ENCODE peak calls at places on chromosomes 7 and 10, in seven cellular contexts. V is mesendoderm, X is hepatocyte, F is right cardiac atrium, W is testis, H is neural progenitor cell, Z is HepG2. M is an unnamed sample.
A peak's percentile ranks its signal among the peaks of the same experiment; 100 is the strongest.

GRCh38 chr10:122050811-122051210 is 61.8 kb downstream of the TACC2 start:
- DNase-seq in Z (no peak), V (no peak), W (no peak), H (no peak), X (no peak), F (no peak), M (no peak)

GRCh38 chr10:110737886-110738634 is 93.9 kb downstream of the RBM20 start:
- DNase-seq in H (no peak), W (no peak), Z (peak; percentile 18), X (no peak), F (peak; percentile 64), V (no peak), M (no peak)

GRCh38 chr7:138961159-138961558 is 20.0 kb downstream of the KIAA1549 start:
- DNase-seq in V (no peak), H (no peak), F (no peak), W (peak; percentile 27), X (no peak), Z (no peak), M (no peak)

GRCh38 chr10:89283988-89284475 is 17.8 kb upstream of the IFIT2 start:
- DNase-seq in V (peak; percentile 85), X (peak; percentile 78), F (peak; percentile 83), H (peak; percentile 21), W (peak; percentile 65), Z (peak; percentile 16), M (no peak)

GRCh38 chr10:69065406-69066361 is 22.2 kb upstream of the SRGN start:
- DNase-seq in X (no peak), V (no peak), F (peak; percentile 69), Z (no peak), W (no peak), H (no peak), M (no peak)

GRCh38 chr7:93972029-93972725 is 32.0 kb downstream of the BET1 start:
- DNase-seq in F (no peak), Z (no peak), V (no peak), H (no peak), X (no peak), W (no peak), M (no peak)

GRCh38 chr7:157601530-157601929 is 264.7 kb downstream of the DNAJB6 start:
- DNase-seq in V (no peak), W (no peak), H (no peak), F (no peak), X (no peak), Z (no peak), M (no peak)

GRCh38 chr7:50342616-50343114 is 38.1 kb downstream of the IKZF1 start:
- DNase-seq in X (no peak), Z (no peak), H (peak; percentile 25), W (no peak), F (peak; percentile 69), V (peak; percentile 71), M (peak; percentile 35)

GRCh38 chr10:11787846-11788245 is 35.3 kb upstream of the PROSER2 start:
- DNase-seq in X (no peak), H (no peak), V (no peak), W (no peak), F (no peak), Z (no peak), M (no peak)

GRCh38 chr7:140327261-140327661 is 71.1 kb downstream of the SLC37A3 start:
- DNase-seq in V (no peak), Z (no peak), H (no peak), F (no peak), W (no peak), X (no peak), M (no peak)

GRCh38 chr7:84901366-84901765 is 285.5 kb downstream of the SEMA3D start:
- DNase-seq in F (no peak), H (no peak), X (no peak), V (no peak), Z (no peak), W (no peak), M (no peak)

GRCh38 chr7:30148426-30148825 is 13.6 kb downstream of the MTURN start:
- DNase-seq in W (no peak), Z (no peak), V (no peak), X (no peak), H (no peak), F (no peak), M (no peak)

GRCh38 chr7:30146127-30146612 is 11.4 kb downstream of the MTURN start:
- DNase-seq in H (no peak), W (no peak), F (peak; percentile 67), X (no peak), Z (no peak), V (peak; percentile 76), M (no peak)

GRCh38 chr7:30147223-30147622 is 12.4 kb downstream of the MTURN start:
- DNase-seq in F (no peak), H (no peak), W (no peak), V (no peak), Z (no peak), X (no peak), M (no peak)

GRCh38 chr7:30148951-30149459 is 14.2 kb downstream of the MTURN start:
- DNase-seq in H (no peak), F (no peak), V (no peak), Z (no peak), X (no peak), W (no peak), M (peak; percentile 22)

DNA sequence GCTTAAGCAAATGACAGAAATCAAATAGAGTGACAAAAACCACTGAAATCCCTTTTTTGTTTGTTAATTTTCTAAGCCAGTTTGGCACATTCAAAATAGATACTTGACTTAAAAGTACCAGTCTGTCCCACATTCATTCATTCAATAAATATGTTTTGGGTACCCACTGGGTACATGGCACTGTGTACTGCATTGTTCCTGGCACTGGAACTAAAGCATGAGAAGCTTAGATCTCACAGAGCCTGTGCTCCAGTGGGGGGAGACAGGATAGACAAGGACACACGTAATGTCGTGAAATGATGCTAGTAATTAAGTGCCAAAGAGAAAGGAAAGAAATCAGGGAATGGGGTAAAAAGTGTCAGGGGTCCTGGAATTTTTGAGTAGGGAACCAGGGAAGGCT is 13.0 kb downstream of the MTURN start:
- DNase-seq in V (no peak), X (no peak), W (no peak), H (no peak), Z (no peak), F (no peak), M (no peak)
- H3K4me1 ChIP-seq in V (no peaks in the 10 kb centered on the region), X (peaks cover 7% of the 10 kb centered on the region), W (no peaks in the 10 kb centered on the region), H (peaks cover 23% of the 10 kb centered on the region), Z (peaks cover 11% of the 10 kb centered on the region), F (peaks cover 2% of the 10 kb centered on the region), M (peaks cover 7% of the 10 kb centered on the region)

DNA sequence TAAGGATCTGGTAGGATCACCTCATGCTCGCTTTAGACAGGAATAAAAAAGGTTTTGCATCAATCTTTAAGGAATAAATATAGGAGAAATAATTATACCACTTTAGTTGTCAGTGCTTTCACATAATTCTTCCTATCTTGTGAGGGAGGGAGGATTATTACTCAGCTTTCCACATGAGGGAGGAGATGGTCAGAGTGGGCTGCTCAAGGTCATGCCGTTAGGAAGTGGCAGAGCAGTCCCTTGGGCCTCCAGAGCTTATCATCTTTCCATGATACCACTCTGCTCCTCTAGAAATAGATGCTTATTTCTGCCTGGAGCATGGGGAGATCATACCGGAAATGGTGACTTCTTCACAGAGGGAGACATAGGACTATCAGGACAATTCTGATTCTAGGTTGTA is 356.9 kb downstream of the GPR158 start:
- DNase-seq in F (no peak), Z (no peak), H (no peak), W (peak; percentile 24), V (no peak), X (no peak), M (no peak)
- H3K27ac ChIP-seq in F (no peak overlapping the region), Z (no peak overlapping the region), H (no peak overlapping the region), W (no peak overlapping the region), V (no peak overlapping the region), X (no peak overlapping the region), M (no peak overlapping the region)

GRCh38 chr7:101856488-101857357 is 39.3 kb downstream of the CUX1 start:
- DNase-seq in F (peak; percentile 94), Z (peak; percentile 95), W (peak; percentile 91), H (no peak), X (peak; percentile 49), V (peak; percentile 61), M (peak; percentile 88)
- H3K4me1 ChIP-seq in F (peaks cover 10% of the 10 kb centered on the region), Z (peaks cover 68% of the 10 kb centered on the region), W (peaks cover 32% of the 10 kb centered on the region), H (peaks cover 15% of the 10 kb centered on the region), X (peaks cover 27% of the 10 kb centered on the region), V (peaks cover 14% of the 10 kb centered on the region), M (peaks cover 21% of the 10 kb centered on the region)

GRCh38 chr10:108591417-108591816 is 1331.9 kb downstream of the XPNPEP1 start:
- DNase-seq in V (no peak), H (no peak), X (no peak), F (no peak), W (no peak), Z (no peak), M (no peak)
- H3K27ac ChIP-seq in V (no peak overlapping the region), H (no peak overlapping the region), X (no peak overlapping the region), F (no peak overlapping the region), W (no peak overlapping the region), Z (no peak overlapping the region), M (no peak overlapping the region)

DNA sequence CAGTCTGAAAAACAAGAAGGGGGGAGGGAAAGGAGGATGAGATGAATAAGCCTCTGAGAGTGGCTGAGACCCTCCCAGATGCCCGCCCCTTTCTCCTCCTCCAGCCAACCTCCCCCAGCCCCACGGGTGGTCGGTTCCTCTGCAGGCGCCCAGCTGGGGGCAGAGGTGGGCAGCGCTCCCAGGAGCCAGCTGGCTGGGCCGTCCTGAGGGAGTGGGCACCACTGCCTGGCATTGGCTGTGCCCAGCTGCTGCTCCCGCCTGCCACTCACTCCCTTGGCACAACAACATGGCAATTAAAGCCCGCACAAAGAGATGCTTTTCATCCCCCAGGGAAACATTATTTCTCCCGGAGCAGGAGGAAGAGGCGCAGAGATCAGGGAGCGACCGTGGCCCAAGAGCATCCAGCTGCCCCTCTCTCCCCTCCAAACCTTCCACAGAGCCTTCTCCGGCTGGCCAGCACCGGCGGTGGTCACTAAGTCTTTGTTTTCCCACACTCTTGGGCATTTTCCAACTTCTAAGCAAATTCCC is 107.2 kb downstream of the SPDYE5 start:
- DNase-seq in H (peak; percentile 66), X (no peak), W (no peak), V (no peak), Z (no peak), F (no peak), M (no peak)
- H3K4me1 ChIP-seq in H (peaks cover 36% of the 10 kb centered on the region), X (peaks cover 15% of the 10 kb centered on the region), W (peaks cover 7% of the 10 kb centered on the region), V (no peaks in the 10 kb centered on the region), Z (peaks cover 5% of the 10 kb centered on the region), F (peaks cover 3% of the 10 kb centered on the region), M (peaks cover 9% of the 10 kb centered on the region)

DNA sequence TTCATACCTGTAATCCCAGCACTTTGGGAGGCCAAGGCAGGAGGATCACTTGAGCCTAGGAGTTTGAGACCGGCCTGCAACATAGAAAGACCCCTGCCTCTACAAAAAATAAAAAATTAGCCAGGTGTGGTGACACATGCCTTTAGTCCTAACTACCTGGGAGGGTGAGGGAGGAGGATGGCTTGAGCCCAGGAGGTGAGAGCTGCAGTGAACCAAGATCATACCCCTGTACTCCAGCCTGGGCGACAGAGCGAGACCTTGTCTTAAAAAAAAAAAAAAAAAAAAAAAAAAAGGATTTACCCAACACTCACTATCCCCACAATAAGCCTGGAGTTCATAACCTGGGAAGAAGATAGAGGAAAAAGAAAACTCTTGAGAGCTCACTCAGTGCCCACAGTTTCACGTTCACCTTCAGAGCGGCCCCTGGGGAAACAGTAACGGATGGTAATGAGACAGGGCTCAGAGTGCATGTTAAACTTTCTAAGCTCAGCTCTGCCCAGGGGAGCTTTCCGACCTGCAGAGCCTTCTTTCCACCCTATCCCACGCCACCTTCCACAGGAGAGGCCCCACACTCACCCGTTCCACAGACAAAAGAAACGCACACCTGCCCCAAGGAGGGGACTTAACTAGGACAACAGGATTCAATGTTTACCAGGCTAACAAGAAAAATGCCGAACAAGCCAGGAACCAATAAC is 259.8 kb upstream of the KLF14 start:
- DNase-seq in H (no peak), Z (no peak), W (no peak), F (no peak), X (no peak), V (no peak), M (no peak)
- H3K27ac ChIP-seq in H (no peak overlapping the region), Z (peak overlapping the region; percentile 28), W (peak overlapping the region; percentile 43), F (peak overlapping the region; percentile 85), X (no peak overlapping the region), V (no peak overlapping the region), M (peak overlapping the region; percentile 71)